ENCODE peak calls at places on chromosomes 16 and 17, in nine cellular contexts. One of them, this sample, is unnamed.

GRCh38 chr17:68015081-68015723 is 18.9 kb upstream of the C17orf58 start:
- DNase-seq in fibroblast of pulmonary artery: no peak
- DNase-seq in AG04450: no peak
- DNase-seq in omental fat pad: no peak
- DNase-seq in HFFc6: no peak
- DNase-seq in mucosa of descending colon: no peak
- DNase-seq in tibial artery: no peak
- DNase-seq in astrocyte of the cerebellum: no peak
- DNase-seq in lower lobe of right lung: peak
- DNase-seq in this sample: no peak

GRCh38 chr17:38798614-38799500 is 499 bp downstream of the PIP4K2B start:
- DNase-seq in fibroblast of pulmonary artery: peak
- DNase-seq in AG04450: no peak
- DNase-seq in omental fat pad: no peak
- DNase-seq in HFFc6: peak
- DNase-seq in mucosa of descending colon: peak
- DNase-seq in tibial artery: peak
- DNase-seq in astrocyte of the cerebellum: no peak
- DNase-seq in lower lobe of right lung: peak
- DNase-seq in this sample: no peak

GRCh38 chr16:69833357-69833781 is 71.2 kb downstream of the WWP2 start:
- DNase-seq in fibroblast of pulmonary artery: peak
- DNase-seq in AG04450: no peak
- DNase-seq in omental fat pad: no peak
- DNase-seq in HFFc6: no peak
- DNase-seq in mucosa of descending colon: no peak
- DNase-seq in tibial artery: no peak
- DNase-seq in astrocyte of the cerebellum: no peak
- DNase-seq in lower lobe of right lung: no peak
- DNase-seq in this sample: no peak

GRCh38 chr16:54442864-54443263 is 156.3 kb upstream of the IRX3 start:
- DNase-seq in fibroblast of pulmonary artery: no peak
- DNase-seq in AG04450: no peak
- DNase-seq in omental fat pad: no peak
- DNase-seq in HFFc6: no peak
- DNase-seq in mucosa of descending colon: no peak
- DNase-seq in tibial artery: no peak
- DNase-seq in astrocyte of the cerebellum: no peak
- DNase-seq in lower lobe of right lung: no peak
- DNase-seq in this sample: no peak

GRCh38 chr16:89256651-89257254 is 39.2 kb downstream of the ZNF778 start:
- DNase-seq in fibroblast of pulmonary artery: peak
- DNase-seq in AG04450: no peak
- DNase-seq in omental fat pad: no peak
- DNase-seq in HFFc6: peak
- DNase-seq in mucosa of descending colon: peak
- DNase-seq in tibial artery: no peak
- DNase-seq in astrocyte of the cerebellum: no peak
- DNase-seq in lower lobe of right lung: peak
- DNase-seq in this sample: no peak

GRCh38 chr17:17682293-17682736 is 1.1 kb downstream of the RAI1 start:
- DNase-seq in fibroblast of pulmonary artery: no peak
- DNase-seq in AG04450: no peak
- DNase-seq in omental fat pad: no peak
- DNase-seq in HFFc6: no peak
- DNase-seq in mucosa of descending colon: peak
- DNase-seq in tibial artery: peak
- DNase-seq in astrocyte of the cerebellum: no peak
- DNase-seq in lower lobe of right lung: peak
- DNase-seq in this sample: no peak

GRCh38 chr16:27485811-27486210 is 63.9 kb downstream of the GTF3C1 start:
- DNase-seq in fibroblast of pulmonary artery: no peak
- DNase-seq in AG04450: no peak
- DNase-seq in omental fat pad: no peak
- DNase-seq in HFFc6: no peak
- DNase-seq in mucosa of descending colon: no peak
- DNase-seq in tibial artery: no peak
- DNase-seq in astrocyte of the cerebellum: no peak
- DNase-seq in lower lobe of right lung: no peak
- DNase-seq in this sample: no peak

GRCh38 chr16:84810518-84811273 is 9.1 kb upstream of the CRISPLD2 start:
- DNase-seq in fibroblast of pulmonary artery: peak
- DNase-seq in AG04450: no peak
- DNase-seq in omental fat pad: no peak
- DNase-seq in HFFc6: no peak
- DNase-seq in mucosa of descending colon: no peak
- DNase-seq in tibial artery: no peak
- DNase-seq in astrocyte of the cerebellum: peak
- DNase-seq in lower lobe of right lung: no peak
- DNase-seq in this sample: no peak

GRCh38 chr17:67244621-67245072 is 349 bp downstream of the HELZ start:
- DNase-seq in fibroblast of pulmonary artery: no peak
- DNase-seq in AG04450: no peak
- DNase-seq in omental fat pad: no peak
- DNase-seq in HFFc6: no peak
- DNase-seq in mucosa of descending colon: peak
- DNase-seq in tibial artery: peak
- DNase-seq in astrocyte of the cerebellum: no peak
- DNase-seq in lower lobe of right lung: peak
- DNase-seq in this sample: no peak

GRCh38 chr17:73588291-73589095 is 55.8 kb downstream of the SDK2 start:
- DNase-seq in fibroblast of pulmonary artery: no peak
- DNase-seq in AG04450: no peak
- DNase-seq in omental fat pad: no peak
- DNase-seq in HFFc6: no peak
- DNase-seq in mucosa of descending colon: no peak
- DNase-seq in tibial artery: no peak
- DNase-seq in astrocyte of the cerebellum: no peak
- DNase-seq in lower lobe of right lung: no peak
- DNase-seq in this sample: no peak

GRCh38 chr16:495127-495748 is 32.3 kb upstream of the CAPN15 start:
- DNase-seq in fibroblast of pulmonary artery: peak
- DNase-seq in AG04450: peak
- DNase-seq in omental fat pad: no peak
- DNase-seq in HFFc6: peak
- DNase-seq in mucosa of descending colon: peak
- DNase-seq in tibial artery: no peak
- DNase-seq in astrocyte of the cerebellum: no peak
- DNase-seq in lower lobe of right lung: no peak
- DNase-seq in this sample: peak

GRCh38 chr17:63398680-63399079 is 47.4 kb downstream of the CYB561 start:
- DNase-seq in fibroblast of pulmonary artery: peak
- DNase-seq in AG04450: no peak
- DNase-seq in omental fat pad: no peak
- DNase-seq in HFFc6: no peak
- DNase-seq in mucosa of descending colon: no peak
- DNase-seq in tibial artery: no peak
- DNase-seq in astrocyte of the cerebellum: no peak
- DNase-seq in lower lobe of right lung: no peak
- DNase-seq in this sample: no peak

GRCh38 chr17:60468371-60468770 is 46.1 kb downstream of the CHCT1 start:
- DNase-seq in fibroblast of pulmonary artery: peak
- DNase-seq in AG04450: peak
- DNase-seq in omental fat pad: no peak
- DNase-seq in HFFc6: no peak
- DNase-seq in mucosa of descending colon: no peak
- DNase-seq in tibial artery: no peak
- DNase-seq in astrocyte of the cerebellum: no peak
- DNase-seq in lower lobe of right lung: no peak
- DNase-seq in this sample: no peak

GRCh38 chr17:72358465-72358864 is 237.6 kb downstream of the SOX9 start:
- DNase-seq in fibroblast of pulmonary artery: peak
- DNase-seq in AG04450: peak
- DNase-seq in omental fat pad: no peak
- DNase-seq in HFFc6: peak
- DNase-seq in mucosa of descending colon: no peak
- DNase-seq in tibial artery: no peak
- DNase-seq in astrocyte of the cerebellum: peak
- DNase-seq in lower lobe of right lung: no peak
- DNase-seq in this sample: no peak

GRCh38 chr17:81031571-81032550 is 3.1 kb upstream of the BAIAP2 start:
- DNase-seq in fibroblast of pulmonary artery: no peak
- DNase-seq in AG04450: no peak
- DNase-seq in omental fat pad: no peak
- DNase-seq in HFFc6: no peak
- DNase-seq in mucosa of descending colon: no peak
- DNase-seq in tibial artery: no peak
- DNase-seq in astrocyte of the cerebellum: no peak
- DNase-seq in lower lobe of right lung: peak
- DNase-seq in this sample: no peak

GRCh38 chr17:30493802-30494201 is 16.6 kb downstream of the GOSR1 start:
- DNase-seq in fibroblast of pulmonary artery: no peak
- DNase-seq in AG04450: no peak
- DNase-seq in omental fat pad: no peak
- DNase-seq in HFFc6: no peak
- DNase-seq in mucosa of descending colon: no peak
- DNase-seq in tibial artery: no peak
- DNase-seq in astrocyte of the cerebellum: no peak
- DNase-seq in lower lobe of right lung: no peak
- DNase-seq in this sample: no peak

DNA sequence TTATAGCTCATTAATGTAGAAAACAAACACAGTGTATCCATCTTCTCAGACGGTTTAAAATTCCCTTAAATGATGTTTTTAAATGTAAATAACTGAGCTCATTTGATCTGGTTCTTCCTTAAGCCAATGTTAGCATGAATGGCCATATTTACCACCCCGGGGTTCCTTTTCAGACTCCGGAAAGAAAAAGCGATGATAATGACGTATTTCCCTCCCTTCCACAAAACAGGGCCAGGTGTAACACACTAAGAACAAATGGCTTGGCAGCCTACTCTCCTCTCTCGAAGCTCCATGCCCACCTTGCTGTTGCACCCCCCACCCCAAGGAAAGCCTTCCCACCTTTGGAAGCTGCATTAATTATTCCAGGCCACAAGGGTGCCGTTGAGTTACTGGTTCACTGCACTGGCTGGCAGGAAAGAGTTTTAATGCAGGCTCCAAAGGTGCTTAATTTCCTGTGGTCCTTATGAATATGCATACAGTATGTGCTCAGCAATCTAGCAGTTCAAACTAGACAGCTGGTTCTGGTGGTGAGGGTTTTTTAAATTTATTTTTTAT is 378.9 kb downstream of the WWOX start:
- DNase-seq in fibroblast of pulmonary artery: no peak
- DNase-seq in AG04450: no peak
- DNase-seq in omental fat pad: no peak
- DNase-seq in HFFc6: no peak
- DNase-seq in mucosa of descending colon: no peak
- DNase-seq in tibial artery: no peak
- DNase-seq in astrocyte of the cerebellum: no peak
- DNase-seq in lower lobe of right lung: no peak
- DNase-seq in this sample: no peak
- TF ChIP-seq CTCF in fibroblast of pulmonary artery: no peak
- TF ChIP-seq CTCF in AG04450: no peak
- TF ChIP-seq CTCF in omental fat pad: no peak
- TF ChIP-seq CTCF in HFFc6: peak
- TF ChIP-seq CTCF in mucosa of descending colon: no peak
- TF ChIP-seq CTCF in tibial artery: peak
- TF ChIP-seq CTCF in astrocyte of the cerebellum: peak
- TF ChIP-seq CTCF in lower lobe of right lung: no peak
- TF ChIP-seq CTCF in this sample: no peak

GRCh38 chr16:11314309-11314894 is 30.9 kb upstream of the RMI2 start:
- DNase-seq in fibroblast of pulmonary artery: no peak
- DNase-seq in AG04450: no peak
- DNase-seq in omental fat pad: no peak
- DNase-seq in HFFc6: no peak
- DNase-seq in mucosa of descending colon: no peak
- DNase-seq in tibial artery: no peak
- DNase-seq in astrocyte of the cerebellum: no peak
- DNase-seq in lower lobe of right lung: no peak
- DNase-seq in this sample: no peak
- TF ChIP-seq CTCF in fibroblast of pulmonary artery: no peak
- TF ChIP-seq CTCF in AG04450: no peak
- TF ChIP-seq CTCF in omental fat pad: no peak
- TF ChIP-seq CTCF in HFFc6: no peak
- TF ChIP-seq CTCF in mucosa of descending colon: no peak
- TF ChIP-seq CTCF in tibial artery: no peak
- TF ChIP-seq CTCF in astrocyte of the cerebellum: no peak
- TF ChIP-seq CTCF in lower lobe of right lung: no peak
- TF ChIP-seq CTCF in this sample: no peak

DNA sequence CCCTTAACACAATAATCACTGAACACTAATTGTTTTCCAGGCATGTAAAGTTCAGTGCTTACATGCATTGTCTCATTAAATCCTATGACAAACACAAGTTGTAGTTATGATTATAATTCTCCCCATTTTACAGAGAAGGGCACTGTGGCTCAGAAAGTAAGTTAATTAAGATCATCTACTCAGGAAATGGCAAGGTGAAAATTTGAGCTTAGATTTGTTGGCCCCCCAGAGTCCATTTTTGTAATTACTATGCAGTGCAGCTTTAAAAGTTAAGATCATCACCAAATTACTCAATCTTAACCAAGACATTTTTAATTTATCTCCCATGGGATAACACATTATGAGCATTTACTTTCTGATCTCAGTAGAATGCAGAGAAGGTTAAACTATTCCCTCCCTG is 34.2 kb upstream of the CCL1 start:
- DNase-seq in fibroblast of pulmonary artery: no peak
- DNase-seq in AG04450: no peak
- DNase-seq in omental fat pad: no peak
- DNase-seq in HFFc6: no peak
- DNase-seq in mucosa of descending colon: no peak
- DNase-seq in tibial artery: no peak
- DNase-seq in astrocyte of the cerebellum: no peak
- DNase-seq in lower lobe of right lung: no peak
- DNase-seq in this sample: no peak
- TF ChIP-seq CTCF in fibroblast of pulmonary artery: no peak
- TF ChIP-seq CTCF in AG04450: no peak
- TF ChIP-seq CTCF in omental fat pad: no peak
- TF ChIP-seq CTCF in HFFc6: no peak
- TF ChIP-seq CTCF in mucosa of descending colon: no peak
- TF ChIP-seq CTCF in tibial artery: no peak
- TF ChIP-seq CTCF in astrocyte of the cerebellum: no peak
- TF ChIP-seq CTCF in lower lobe of right lung: no peak
- TF ChIP-seq CTCF in this sample: no peak

GRCh38 chr16:85960486-85961046 is 61.6 kb downstream of the IRF8 start:
- DNase-seq in fibroblast of pulmonary artery: no peak
- DNase-seq in AG04450: no peak
- DNase-seq in omental fat pad: no peak
- DNase-seq in HFFc6: no peak
- DNase-seq in mucosa of descending colon: no peak
- DNase-seq in tibial artery: no peak
- DNase-seq in astrocyte of the cerebellum: no peak
- DNase-seq in lower lobe of right lung: no peak
- DNase-seq in this sample: no peak

GRCh38 chr16:85958731-85959130 is 59.8 kb downstream of the IRF8 start:
- DNase-seq in fibroblast of pulmonary artery: no peak
- DNase-seq in AG04450: no peak
- DNase-seq in omental fat pad: no peak
- DNase-seq in HFFc6: no peak
- DNase-seq in mucosa of descending colon: no peak
- DNase-seq in tibial artery: no peak
- DNase-seq in astrocyte of the cerebellum: no peak
- DNase-seq in lower lobe of right lung: no peak
- DNase-seq in this sample: no peak

GRCh38 chr16:85956426-85956825 is 57.5 kb downstream of the IRF8 start:
- DNase-seq in fibroblast of pulmonary artery: no peak
- DNase-seq in AG04450: no peak
- DNase-seq in omental fat pad: no peak
- DNase-seq in HFFc6: no peak
- DNase-seq in mucosa of descending colon: no peak
- DNase-seq in tibial artery: no peak
- DNase-seq in astrocyte of the cerebellum: no peak
- DNase-seq in lower lobe of right lung: no peak
- DNase-seq in this sample: no peak

GRCh38 chr16:85961988-85962915 is 63.3 kb downstream of the IRF8 start:
- DNase-seq in fibroblast of pulmonary artery: no peak
- DNase-seq in AG04450: no peak
- DNase-seq in omental fat pad: no peak
- DNase-seq in HFFc6: no peak
- DNase-seq in mucosa of descending colon: no peak
- DNase-seq in tibial artery: no peak
- DNase-seq in astrocyte of the cerebellum: no peak
- DNase-seq in lower lobe of right lung: no peak
- DNase-seq in this sample: no peak

GRCh38 chr16:85959686-85960085 is 60.7 kb downstream of the IRF8 start:
- DNase-seq in fibroblast of pulmonary artery: no peak
- DNase-seq in AG04450: no peak
- DNase-seq in omental fat pad: no peak
- DNase-seq in HFFc6: no peak
- DNase-seq in mucosa of descending colon: peak
- DNase-seq in tibial artery: no peak
- DNase-seq in astrocyte of the cerebellum: no peak
- DNase-seq in lower lobe of right lung: no peak
- DNase-seq in this sample: no peak
- TF ChIP-seq CTCF in fibroblast of pulmonary artery: no peak
- TF ChIP-seq CTCF in AG04450: no peak
- TF ChIP-seq CTCF in omental fat pad: no peak
- TF ChIP-seq CTCF in HFFc6: no peak
- TF ChIP-seq CTCF in mucosa of descending colon: no peak
- TF ChIP-seq CTCF in tibial artery: no peak
- TF ChIP-seq CTCF in astrocyte of the cerebellum: no peak
- TF ChIP-seq CTCF in lower lobe of right lung: no peak
- TF ChIP-seq CTCF in this sample: no peak

This sample was measured in D721Med.